ENCODE peak calls at places on chromosomes 5 and 9, in seven cellular contexts. R is A673, C is GM23338, P is esophagus muscularis mucosa, B is kidney, U is pancreas, T is A549. I is an unnamed sample. For H3K4me1, the result is how much of the 10 kb centered on the place peaks cover.

GRCh38 chr5:20276061-20276958 is 288.3 kb upstream of the CDH18 start:
- DNase-seq in B (no peak), T (peak), U (no peak), C (peak), P (no peak), R (no peak), I (no peak)

GRCh38 chr5:42582723-42583122 is 159.5 kb downstream of the GHR start:
- DNase-seq in B (peak), R (no peak), C (no peak), P (no peak), T (no peak), U (no peak), I (no peak)

GRCh38 chr9:124273428-124274153 is 15.8 kb downstream of the NEK6 start:
- DNase-seq in R (no peak), C (no peak), T (no peak), P (no peak), B (no peak), U (no peak), I (no peak)

GRCh38 chr5:81192351-81192750 is 40.8 kb upstream of the CKMT2 start:
- DNase-seq in C (peak), P (no peak), T (no peak), U (no peak), R (no peak), B (no peak), I (no peak)

GRCh38 chr9:111825468-111826145 is 30.9 kb upstream of the SHOC1 start:
- DNase-seq in U (no peak), C (no peak), B (no peak), R (peak), P (no peak), T (no peak), I (no peak)

GRCh38 chr5:72066658-72067057 is 40.6 kb upstream of the MAP1B start:
- DNase-seq in T (peak), C (no peak), B (no peak), U (no peak), R (no peak), P (no peak), I (no peak)

GRCh38 chr9:132126837-132127236 is 35.0 kb upstream of the NTNG2 start:
- DNase-seq in U (no peak), C (no peak), P (no peak), T (no peak), R (no peak), B (no peak), I (no peak)

GRCh38 chr9:95437559-95437958 is 79.2 kb downstream of the PTCH1 start:
- DNase-seq in T (no peak), B (no peak), R (no peak), U (no peak), P (no peak), C (no peak), I (no peak)

GRCh38 chr9:85081963-85082362 is 412.4 kb downstream of the NTRK2 start:
- DNase-seq in B (no peak), C (no peak), R (no peak), P (no peak), U (no peak), T (no peak), I (no peak)

GRCh38 chr9:98161851-98162250 is 30.6 kb downstream of the CORO2A start:
- DNase-seq in P (no peak), C (no peak), R (no peak), U (no peak), T (no peak), B (no peak), I (no peak)

GRCh38 chr9:135299239-135299590 is 180.4 kb upstream of the PPP1R26 start:
- DNase-seq in R (no peak), U (no peak), C (no peak), T (no peak), B (peak), P (no peak), I (no peak)
- TF ChIP-seq CTCF in R (no peak), U (no peak), C (no peak), T (no peak), B (no peak), P (no peak), I (no peak)

DNA sequence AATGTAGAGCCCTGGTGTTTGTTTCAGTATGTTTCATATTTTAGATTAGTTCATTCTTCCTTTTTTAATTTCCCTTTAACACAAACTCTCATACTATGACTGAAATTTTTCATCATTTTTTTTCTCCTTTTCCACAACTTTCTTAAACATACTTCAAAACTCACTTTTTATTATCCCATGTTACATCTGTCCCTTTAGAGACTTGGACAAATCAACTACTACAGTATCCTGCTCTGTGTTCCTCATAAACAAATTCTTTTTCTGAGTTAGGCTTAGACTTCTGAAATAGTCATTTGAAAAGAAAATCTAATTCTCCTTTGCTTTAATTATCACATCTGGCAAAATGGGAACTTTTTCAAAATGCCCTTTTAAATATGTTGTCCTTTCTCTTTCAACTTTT is 15.3 kb downstream of the MATR3 start:
- DNase-seq in P (no peak), C (no peak), R (no peak), T (no peak), U (no peak), B (no peak), I (no peak)
- H3K4me1 ChIP-seq in P (half or more), C (half or more), R (half or more), T (half or more), U (half or more), B (under half), I (under half)

GRCh38 chr5:155482428-155482827 is 468.9 kb downstream of the KIF4B start:
- DNase-seq in T (no peak), R (no peak), C (no peak), U (no peak), B (no peak), P (no peak), I (no peak)
- H3K27ac ChIP-seq in T (no peak), R (no peak), C (no peak), U (no peak), B (no peak), P (no peak), I (no peak)

DNA sequence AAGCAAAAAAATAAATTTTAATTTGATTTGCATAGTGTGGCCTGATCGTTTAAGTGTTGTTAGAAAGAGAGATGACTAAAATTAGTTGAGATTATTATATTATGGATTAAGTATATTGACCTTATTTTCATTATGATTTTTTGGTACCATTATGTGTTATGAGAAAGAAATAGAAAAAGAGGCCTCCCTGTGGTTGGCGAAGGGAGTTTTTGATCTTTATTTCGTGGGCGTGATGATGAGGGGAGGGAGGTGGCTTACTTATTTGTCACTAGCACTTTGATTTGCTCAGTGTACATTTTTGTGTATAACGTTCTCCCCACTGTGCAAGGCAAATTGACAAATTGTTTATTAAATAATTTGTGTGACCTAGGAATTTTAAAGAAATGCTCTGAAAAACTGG is 2.8 kb downstream of the DAPK1 start:
- DNase-seq in U (no peak), R (peak), P (no peak), B (no peak), C (no peak), T (no peak), I (no peak)
- TF ChIP-seq CTCF in U (no peak), R (peak), P (peak), B (no peak), C (no peak), T (peak), I (no peak)

DNA sequence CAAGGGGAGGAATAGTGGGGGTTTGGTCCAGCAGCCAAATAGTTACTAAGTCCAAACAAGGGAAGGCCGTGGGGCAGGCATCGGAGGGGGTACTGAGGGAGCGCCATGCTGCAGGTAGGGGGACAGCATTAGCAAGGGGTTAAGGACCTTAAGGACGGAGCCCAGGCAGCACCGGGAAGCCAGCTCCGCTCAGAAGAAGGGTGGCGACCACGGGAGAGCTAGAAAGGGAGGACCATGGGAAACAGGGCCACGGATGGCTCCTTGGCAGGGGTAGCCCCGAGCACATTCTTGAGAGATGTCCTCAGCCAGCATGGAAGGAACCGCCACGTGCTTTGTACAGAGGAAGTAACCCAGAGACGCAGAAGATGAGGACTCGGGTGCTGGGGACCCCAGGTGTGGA is 76.2 kb upstream of the STXBP1 start:
- DNase-seq in P (no peak), U (no peak), B (no peak), T (no peak), R (no peak), C (no peak), I (no peak)
- H3K4me1 ChIP-seq in P (half or more), U (under half), B (under half), T (under half), R (under half), C (under half), I (under half)

GRCh38 chr9:136566899-136567298 is 21.1 kb upstream of the NOTCH1 start:
- DNase-seq in R (no peak), T (no peak), P (no peak), C (no peak), B (peak), U (no peak), I (no peak)
- H3K27ac ChIP-seq in R (no peak), T (peak), P (peak), C (no peak), B (peak), U (no peak), I (no peak)